ENCODE peak calls at places on chromosomes 6 and 20, in four cellular contexts. B, I, T and J are unnamed samples.

GRCh38 chr20:830011-830521 is 3.4 kb upstream of the FAM110A start:
- DNase-seq in B (peak), I (no peak), T (peak), J (peak)

GRCh38 chr6:44302856-44303255 is 10.3 kb downstream of the AARS2 start:
- DNase-seq in I (no peak), T (no peak), B (no peak), J (no peak)

GRCh38 chr6:142387997-142388815 is 86.4 kb downstream of the ADGRG6 start:
- DNase-seq in B (no peak), I (no peak), T (peak), J (peak)

GRCh38 chr6:13398081-13398406 is 69.7 kb upstream of the TBC1D7 start:
- DNase-seq in B (no peak), I (no peak), T (peak), J (no peak)

GRCh38 chr6:52020961-52021570 is 66.3 kb downstream of the PKHD1 start:
- DNase-seq in B (no peak), I (no peak), T (peak), J (no peak)

GRCh38 chr6:153172815-153173214 is 41.7 kb upstream of the RGS17 start:
- DNase-seq in B (no peak), I (no peak), T (no peak), J (no peak)

GRCh38 chr6:127841811-127842210 is 59.0 kb downstream of the THEMIS start:
- DNase-seq in I (no peak), T (peak), B (no peak), J (no peak)

GRCh38 chr20:48175261-48175660 is 390.0 kb upstream of the SULF2 start:
- DNase-seq in T (no peak), I (no peak), B (no peak), J (no peak)

GRCh38 chr20:57871237-57871632 is 161.4 kb upstream of the PMEPA1 start:
- DNase-seq in I (no peak), B (no peak), T (no peak), J (no peak)
- TF ChIP-seq CTCF in I (no peak), B (no peak), T (no peak), J (no peak)

GRCh38 chr6:36319436-36319762 is 17.3 kb downstream of the BNIP5 start:
- DNase-seq in B (no peak), T (no peak), I (no peak), J (no peak)
- TF ChIP-seq CTCF in B (no peak), T (no peak), I (no peak), J (no peak)

GRCh38 chr6:25266425-25267135 is 12.6 kb upstream of the CARMIL1 start:
- DNase-seq in T (peak), I (no peak), B (no peak), J (no peak)
- TF ChIP-seq CTCF in T (no peak), I (no peak), B (no peak), J (no peak)

DNA sequence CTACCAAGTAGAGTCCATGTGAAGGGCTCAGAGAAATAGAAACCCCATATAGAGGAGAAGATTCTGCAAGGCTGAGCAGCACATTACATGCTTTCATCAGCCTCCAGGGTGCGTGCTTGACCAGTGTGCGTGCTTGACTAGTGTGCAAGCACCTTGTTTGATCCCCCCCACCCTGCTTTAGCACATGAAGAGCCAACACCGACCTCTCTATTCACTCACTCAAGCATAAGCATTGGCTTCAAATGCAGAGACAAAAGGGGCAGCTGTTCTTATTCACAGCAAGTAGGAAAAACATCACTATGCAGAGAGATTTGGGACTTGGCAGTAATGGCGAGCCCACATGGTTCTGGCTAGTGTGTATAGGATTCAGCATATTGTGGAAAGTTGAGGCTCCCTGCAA is 278.7 kb upstream of the RNF217 start:
- DNase-seq in I (no peak), B (no peak), T (no peak), J (no peak)
- TF ChIP-seq CTCF in I (no peak), B (no peak), T (no peak), J (no peak)

DNA sequence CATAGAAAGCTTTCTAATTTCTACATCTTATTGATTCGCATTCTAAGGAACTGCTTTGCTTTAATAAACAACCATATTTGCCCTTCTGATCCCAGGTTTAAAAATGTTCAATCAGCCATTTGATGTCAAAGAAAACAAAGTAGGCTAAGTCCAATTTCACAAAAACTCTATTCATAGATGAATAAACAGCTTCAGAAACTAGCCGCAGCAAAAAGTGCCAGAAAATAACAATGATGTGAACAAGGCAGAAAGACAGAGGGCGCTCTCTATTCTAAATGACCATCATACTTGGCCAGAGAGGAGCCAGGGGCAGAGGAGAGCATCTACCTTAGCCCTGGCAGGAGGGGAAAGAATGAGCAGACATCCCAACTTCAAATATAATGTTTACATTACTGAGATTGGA is 9.7 kb downstream of the CNKSR3 start:
- DNase-seq in B (no peak), T (no peak), I (no peak), J (no peak)
- TF ChIP-seq CTCF in B (peak), T (peak), I (peak), J (peak)

GRCh38 chr6:63635563-63636515 is at the start of gene PHF3:
- DNase-seq in I (peak), B (peak), T (peak), J (peak)
- TF ChIP-seq CTCF in I (peak), B (peak), T (no peak), J (peak)

DNA sequence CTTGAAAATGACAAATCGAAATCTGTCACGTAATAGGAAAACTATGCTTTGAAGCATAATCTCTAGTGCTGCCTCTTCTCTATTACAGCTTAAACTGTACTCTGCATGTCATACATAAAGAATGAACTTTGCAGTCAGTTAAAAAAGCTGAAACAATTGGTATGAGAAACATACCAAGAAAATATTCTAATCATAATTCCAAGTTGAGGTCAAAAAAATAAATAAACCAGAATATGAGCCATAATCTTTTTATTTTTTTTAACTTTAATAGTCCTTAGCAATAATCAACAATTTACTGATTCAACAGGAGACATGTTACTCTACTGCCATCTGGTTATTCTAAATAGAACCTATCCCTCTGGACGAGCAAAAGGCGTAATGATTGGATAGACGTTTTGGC is 224.3 kb upstream of the FLRT3 start:
- DNase-seq in I (no peak), T (peak), B (no peak), J (no peak)
- TF ChIP-seq CTCF in I (no peak), T (no peak), B (no peak), J (no peak)

GRCh38 chr6:140061422-140062041 is 687.1 kb upstream of the CITED2 start:
- DNase-seq in I (no peak), B (no peak), T (no peak), J (no peak)
- TF ChIP-seq CTCF in I (no peak), B (no peak), T (no peak), J (no peak)

DNA sequence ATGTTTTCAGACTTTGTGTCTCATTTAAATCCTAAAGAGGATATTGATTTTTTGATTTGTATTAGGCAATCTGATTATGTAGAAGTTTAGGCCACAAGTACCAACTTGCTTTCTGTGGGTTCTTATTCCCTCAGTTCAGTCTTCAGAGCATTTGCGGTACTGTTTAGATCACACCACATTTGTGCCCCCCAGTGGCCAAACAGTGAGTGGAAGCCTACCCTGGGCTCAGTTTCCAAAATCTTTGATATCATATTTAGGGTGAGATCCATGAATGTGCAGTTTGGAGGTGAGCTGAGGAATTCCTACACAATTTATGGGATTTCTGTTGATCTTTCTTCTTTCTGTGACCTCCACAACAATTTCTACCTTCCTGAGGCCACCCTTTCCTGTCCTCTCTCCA is 92.3 kb upstream of the FUT9 start:
- DNase-seq in I (no peak), B (no peak), T (no peak), J (no peak)
- TF ChIP-seq CTCF in I (peak), B (no peak), T (no peak), J (peak)